ENCODE peak calls at places on chromosomes 1 and 21, in nine cellular contexts. W is mesothelial cell of epicardium, D is fibroblast of mammary gland, L is body of pancreas, X is GM23338, F is foreskin fibroblast, C is dorsolateral prefrontal cortex, V is DND-41, E is nephron progenitor cell. N is an unnamed sample.

GRCh38 chr1:4447778-4448360 is 206.5 kb upstream of the AJAP1 start:
- DNase-seq in W (no peak), D (no peak), L (no peak), X (no peak), F (no peak), C (no peak), V (no peak), E (no peak), N (no peak)

GRCh38 chr1:28893403-28894102 is 20.8 kb upstream of the EPB41 start:
- DNase-seq in W (no peak), D (peak; percentile 56), L (no peak), X (peak; percentile 81), F (peak; percentile 93), C (no peak), V (no peak), E (peak; percentile 44), N (no peak)

GRCh38 chr1:180953791-180954721 is 41.4 kb downstream of the KIAA1614 start:
- DNase-seq in W (no peak), D (peak; percentile 60), L (peak; percentile 80), X (peak; percentile 63), F (peak; percentile 82), C (peak; percentile 67), V (no peak), E (no peak), N (peak; percentile 46)

GRCh38 chr1:10475510-10475909 is 760 bp downstream of the PEX14 start:
- DNase-seq in W (no peak), D (no peak), L (no peak), X (no peak), F (no peak), C (no peak), V (no peak), E (no peak), N (no peak)

GRCh38 chr1:88825721-88826120 is 65.6 kb downstream of the GTF2B start:
- DNase-seq in W (no peak), D (no peak), L (no peak), X (no peak), F (no peak), C (no peak), V (no peak), E (no peak), N (no peak)

GRCh38 chr1:230167419-230167852 is 100.4 kb downstream of the GALNT2 start:
- DNase-seq in W (no peak), D (peak; percentile 83), L (no peak), X (peak; percentile 81), F (peak; percentile 56), C (no peak), V (peak; percentile 67), E (peak; percentile 15), N (no peak)

GRCh38 chr1:85313888-85314696 is 37.7 kb upstream of the BCL10 start:
- DNase-seq in W (no peak), D (peak; percentile 96), L (peak; percentile 16), X (no peak), F (peak; percentile 97), C (no peak), V (no peak), E (no peak), N (peak; percentile 68)

GRCh38 chr1:38285807-38286530 is 239.4 kb upstream of the POU3F1 start:
- DNase-seq in W (no peak), D (no peak), L (no peak), X (peak; percentile 55), F (no peak), C (no peak), V (no peak), E (no peak), N (no peak)

GRCh38 chr21:25171438-25171837 is 435.8 kb downstream of the MRPL39 start:
- DNase-seq in W (no peak), D (peak; percentile 15), L (no peak), X (no peak), F (no peak), C (no peak), V (no peak), E (no peak), N (no peak)

GRCh38 chr1:206029484-206029883 is 5.8 kb upstream of the CTSE start:
- DNase-seq in W (no peak), D (peak; percentile 71), L (peak; percentile 55), X (no peak), F (no peak), C (no peak), V (no peak), E (no peak), N (peak; percentile 49)

GRCh38 chr21:32329776-32330175 is 31.1 kb downstream of the MRAP start:
- DNase-seq in W (no peak), D (peak; percentile 59), L (no peak), X (no peak), F (peak; percentile 43), C (no peak), V (no peak), E (no peak), N (no peak)

GRCh38 chr1:39892611-39893595 is 8.8 kb downstream of the MYCL start:
- DNase-seq in W (no peak), D (peak; percentile 49), L (peak; percentile 63), X (peak; percentile 91), F (peak; percentile 66), C (no peak), V (no peak), E (no peak), N (no peak)

GRCh38 chr1:42940851-42941639 is 17.6 kb downstream of the SLC2A1 start:
- DNase-seq in W (no peak), D (peak; percentile 92), L (peak; percentile 37), X (no peak), F (peak; percentile 95), C (no peak), V (no peak), E (no peak), N (no peak)

GRCh38 chr1:27632387-27633297 is 2.3 kb downstream of the FGR start:
- DNase-seq in W (no peak), D (no peak), L (no peak), X (no peak), F (no peak), C (no peak), V (peak; percentile 94), E (no peak), N (no peak)

GRCh38 chr1:35808376-35809155 is 750 bp downstream of the AGO4 start:
- DNase-seq in W (no peak), D (no peak), L (peak; percentile 34), X (peak; percentile 53), F (peak; percentile 55), C (peak; percentile 34), V (peak; percentile 33), E (no peak), N (peak; percentile 9)

DNA sequence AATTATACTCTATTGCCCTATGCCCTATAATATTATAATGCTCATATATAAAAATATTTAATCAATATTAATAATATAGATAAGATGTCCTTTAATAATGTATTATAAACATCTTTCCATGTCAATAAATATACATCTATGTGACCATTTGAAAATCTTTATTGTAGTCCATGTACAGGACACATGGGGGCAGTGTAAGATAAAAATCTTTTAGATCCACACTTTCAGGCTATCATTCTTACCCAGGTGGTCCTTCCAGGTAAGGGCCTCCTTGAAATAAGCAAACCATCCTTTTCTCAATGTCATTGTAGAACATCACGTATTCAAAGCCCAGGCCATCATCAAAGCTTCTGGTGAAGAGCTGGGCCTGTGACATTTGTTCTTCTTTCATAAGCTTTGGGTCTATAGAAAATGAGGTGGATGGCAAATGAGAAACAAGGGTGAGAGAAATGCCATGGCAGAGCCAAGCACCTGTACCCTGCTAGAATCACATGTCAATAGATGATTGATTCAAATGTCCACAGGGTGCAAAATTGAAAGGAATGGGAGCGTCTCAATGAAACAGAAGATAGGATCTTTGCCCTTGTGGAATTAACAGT is 20.2 kb downstream of the THEM4 start:
- DNase-seq in W (no peak), D (peak; percentile 21), L (no peak), X (peak; percentile 65), F (peak; percentile 22), C (no peak), V (no peak), E (no peak), N (no peak)
- TF ChIP-seq CTCF in W (peak; percentile 53), D (peak; percentile 37), L (peak; percentile 32), X (peak; percentile 62), F (peak; percentile 28), C (peak; percentile 49), V (peak; percentile 56), E (peak; percentile 41), N (no peak)

GRCh38 chr1:23050201-23050600 is 30.9 kb downstream of the KDM1A start:
- DNase-seq in W (no peak), D (no peak), L (no peak), X (no peak), F (no peak), C (no peak), V (no peak), E (no peak), N (no peak)
- TF ChIP-seq CTCF in W (no peak), D (no peak), L (no peak), X (no peak), F (no peak), C (no peak), V (no peak), E (no peak), N (no peak)

DNA sequence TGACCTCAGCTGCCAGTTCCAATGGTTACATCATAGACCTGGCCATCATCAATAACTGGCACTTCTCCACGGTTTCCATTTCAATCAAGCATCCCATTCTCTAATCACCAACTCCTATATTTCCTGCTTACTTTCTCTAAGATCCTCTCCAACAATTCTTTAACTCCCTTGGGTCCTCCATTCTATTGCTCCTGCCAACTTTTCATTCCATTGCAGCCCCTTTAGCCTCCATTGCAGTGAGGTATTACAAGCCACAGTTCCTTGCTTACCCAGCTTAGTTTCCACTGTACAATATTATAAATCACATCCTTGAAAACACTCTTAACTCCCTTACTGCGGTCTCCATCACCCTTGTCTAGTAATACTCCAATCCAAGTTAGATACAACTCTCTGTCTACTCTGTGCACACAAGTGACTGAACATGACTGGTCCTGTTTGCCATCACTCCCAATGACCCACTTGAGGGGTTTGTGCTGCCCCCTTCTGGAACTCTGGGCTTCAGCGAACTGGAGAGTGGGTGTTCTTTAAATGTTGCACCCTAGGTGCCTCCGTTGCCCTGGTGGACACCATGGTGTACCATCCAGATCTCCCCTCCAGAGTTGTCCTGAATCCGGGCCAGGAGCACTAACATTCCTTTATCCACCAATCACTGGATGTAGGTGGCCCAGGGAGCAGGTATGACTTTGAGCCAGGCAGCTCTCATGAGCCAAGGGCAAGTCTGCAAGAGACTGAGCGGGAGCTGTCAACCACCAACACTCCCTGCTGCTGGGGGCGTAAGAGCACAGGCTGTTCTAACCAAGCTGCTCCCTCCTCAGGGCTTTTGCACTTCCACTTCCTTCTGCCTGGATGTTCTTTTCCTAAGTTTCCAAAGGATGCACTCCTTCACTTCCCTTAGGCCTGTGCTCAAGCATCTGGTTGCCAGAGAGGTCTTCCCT is 3.7 kb upstream of the FNDC7 start:
- DNase-seq in W (no peak), D (peak; percentile 41), L (peak; percentile 19), X (peak; percentile 80), F (no peak), C (no peak), V (peak; percentile 41), E (no peak), N (no peak)
- TF ChIP-seq CTCF in W (no peak), D (peak; percentile 22), L (peak; percentile 13), X (peak; percentile 77), F (peak; percentile 8), C (no peak), V (peak; percentile 54), E (no peak), N (no peak)

DNA sequence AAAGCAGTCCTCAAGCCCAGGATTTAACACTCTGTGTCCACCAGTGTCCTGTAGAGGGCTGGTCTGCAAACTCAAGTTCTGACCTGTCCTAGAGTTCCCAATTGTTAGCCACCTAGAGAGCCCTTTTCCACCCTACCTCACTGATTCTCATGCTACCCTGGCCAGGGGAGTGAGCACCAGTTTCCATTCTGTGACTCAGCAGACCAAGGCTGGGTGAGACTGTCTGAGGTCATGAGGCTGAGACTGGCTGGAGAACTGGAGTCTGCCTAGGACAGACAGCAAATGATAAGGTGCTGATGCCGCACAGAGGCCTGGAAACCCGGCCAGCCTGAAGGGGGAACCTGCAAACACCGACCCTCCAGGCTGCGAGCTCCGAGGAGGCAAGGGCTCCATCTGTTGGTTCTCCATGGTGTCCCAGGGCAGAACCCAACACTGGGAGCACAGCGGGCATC is 13.7 kb downstream of the GLIS1 start:
- DNase-seq in W (no peak), D (no peak), L (no peak), X (peak; percentile 86), F (peak; percentile 36), C (no peak), V (no peak), E (peak; percentile 44), N (no peak)
- TF ChIP-seq CTCF in W (no peak), D (no peak), L (no peak), X (peak; percentile 59), F (no peak), C (no peak), V (no peak), E (peak; percentile 38), N (no peak)